ENCODE peak calls at places on chromosomes 16 and 17, in four cellular contexts. One of them, this sample, is unnamed.

GRCh38 chr17:13647551-13647950 is 45.8 kb upstream of the HS3ST3A1 start:
- DNase-seq in HCT116: no peak
- DNase-seq in Panc1: no peak
- DNase-seq in uterus: no peak
- DNase-seq in this sample: no peak

GRCh38 chr17:17467720-17468119 is 9.1 kb upstream of the MED9 start:
- DNase-seq in uterus: no peak
- DNase-seq in Panc1: no peak
- DNase-seq in HCT116: no peak
- DNase-seq in this sample: no peak

GRCh38 chr17:7348478-7349242 is 3.3 kb upstream of the KCTD11 start:
- DNase-seq in Panc1: no peak
- DNase-seq in uterus: no peak
- DNase-seq in HCT116: no peak
- DNase-seq in this sample: no peak

GRCh38 chr17:3127451-3127850 is at the start of gene OR1G1:
- DNase-seq in HCT116: no peak
- DNase-seq in Panc1: no peak
- DNase-seq in uterus: no peak
- DNase-seq in this sample: no peak

GRCh38 chr17:7867881-7868329 is 10.1 kb downstream of the CYB5D1 start:
- DNase-seq in uterus: no peak
- DNase-seq in Panc1: no peak
- DNase-seq in HCT116: no peak
- DNase-seq in this sample: no peak

GRCh38 chr17:31294231-31294630 is 2.8 kb downstream of the OMG start:
- DNase-seq in HCT116: no peak
- DNase-seq in uterus: no peak
- DNase-seq in Panc1: no peak
- DNase-seq in this sample: no peak

GRCh38 chr17:60224064-60224463 is 74.3 kb downstream of the CA4 start:
- DNase-seq in HCT116: no peak
- DNase-seq in Panc1: no peak
- DNase-seq in uterus: no peak
- DNase-seq in this sample: no peak

GRCh38 chr17:61689610-61690180 is 98.7 kb upstream of the NACA2 start:
- DNase-seq in uterus: no peak
- DNase-seq in HCT116: no peak
- DNase-seq in Panc1: no peak
- DNase-seq in this sample: peak; percentile 12

GRCh38 chr17:81371910-81372760 is 23.1 kb upstream of the BAHCC1 start:
- DNase-seq in HCT116: peak; percentile 35
- DNase-seq in uterus: no peak
- DNase-seq in Panc1: no peak
- DNase-seq in this sample: no peak

GRCh38 chr17:81417049-81417878 is 22.0 kb downstream of the BAHCC1 start:
- DNase-seq in HCT116: no peak
- DNase-seq in uterus: peak; percentile 65
- DNase-seq in Panc1: no peak
- DNase-seq in this sample: no peak

GRCh38 chr16:82302007-82302733 is 132.1 kb upstream of the MPHOSPH6 start:
- DNase-seq in Panc1: no peak
- DNase-seq in HCT116: no peak
- DNase-seq in uterus: no peak
- DNase-seq in this sample: no peak

GRCh38 chr16:10113248-10113647 is 69.0 kb downstream of the GRIN2A start:
- DNase-seq in Panc1: no peak
- DNase-seq in HCT116: no peak
- DNase-seq in uterus: no peak
- DNase-seq in this sample: no peak

GRCh38 chr16:31501226-31501965 is 6.8 kb downstream of the RUSF1 start:
- DNase-seq in Panc1: no peak
- DNase-seq in HCT116: no peak
- DNase-seq in uterus: no peak
- DNase-seq in this sample: no peak

GRCh38 chr16:62064173-62064572 is 27.9 kb upstream of the CDH8 start:
- DNase-seq in uterus: no peak
- DNase-seq in Panc1: no peak
- DNase-seq in HCT116: no peak
- DNase-seq in this sample: no peak

GRCh38 chr17:74610108-74610507 is 13.4 kb downstream of the CD300E start:
- DNase-seq in Panc1: no peak
- DNase-seq in HCT116: no peak
- DNase-seq in uterus: no peak
- DNase-seq in this sample: no peak

GRCh38 chr16:35706901-35707300 is 2247.5 kb downstream of the TP53TG3F start:
- DNase-seq in HCT116: no peak
- DNase-seq in uterus: no peak
- DNase-seq in Panc1: no peak
- DNase-seq in this sample: no peak

GRCh38 chr16:9351440-9351839 is 260.0 kb downstream of the HAPSTR1 start:
- DNase-seq in uterus: no peak
- DNase-seq in HCT116: peak; percentile 12
- DNase-seq in Panc1: no peak
- DNase-seq in this sample: no peak

GRCh38 chr17:56770427-56770826 is 63.3 kb downstream of the C17orf67 start:
- DNase-seq in uterus: no peak
- DNase-seq in HCT116: no peak
- DNase-seq in Panc1: no peak
- DNase-seq in this sample: no peak

GRCh38 chr16:48014349-48015135 is 141.3 kb downstream of the ABCC12 start:
- DNase-seq in HCT116: peak; percentile 63
- DNase-seq in Panc1: peak; percentile 38
- DNase-seq in uterus: no peak
- DNase-seq in this sample: peak; percentile 99

GRCh38 chr17:56074366-56074765 is 78.9 kb upstream of the ANKFN1 start:
- DNase-seq in HCT116: no peak
- DNase-seq in uterus: no peak
- DNase-seq in Panc1: no peak
- DNase-seq in this sample: no peak

GRCh38 chr17:36921131-36921851 is 16.0 kb upstream of the LHX1 start:
- DNase-seq in Panc1: peak; percentile 58
- DNase-seq in uterus: no peak
- DNase-seq in HCT116: peak; percentile 98
- DNase-seq in this sample: peak; percentile 97

GRCh38 chr17:78479369-78479768 is 97.8 kb downstream of the DNAH17 start:
- DNase-seq in Panc1: no peak
- DNase-seq in HCT116: no peak
- DNase-seq in uterus: no peak
- DNase-seq in this sample: no peak

GRCh38 chr17:31530391-31530990 is 139.0 kb downstream of the RAB11FIP4 start:
- DNase-seq in HCT116: no peak
- DNase-seq in uterus: peak; percentile 37
- DNase-seq in Panc1: no peak
- DNase-seq in this sample: no peak

GRCh38 chr16:66273644-66274334 is 92.7 kb upstream of the CDH5 start:
- DNase-seq in Panc1: no peak
- DNase-seq in HCT116: no peak
- DNase-seq in uterus: no peak
- DNase-seq in this sample: peak; percentile 42

GRCh38 chr17:78113804-78114785 is 14.5 kb downstream of the TMC6 start:
- DNase-seq in Panc1: no peak
- DNase-seq in HCT116: no peak
- DNase-seq in uterus: no peak
- DNase-seq in this sample: no peak

GRCh38 chr17:50276588-50277356 is 2.5 kb downstream of the TMEM92 start:
- DNase-seq in Panc1: no peak
- DNase-seq in uterus: no peak
- DNase-seq in HCT116: no peak
- DNase-seq in this sample: no peak

GRCh38 chr17:66564992-66565465 is 262.6 kb downstream of the PRKCA start:
- DNase-seq in Panc1: no peak
- DNase-seq in uterus: no peak
- DNase-seq in HCT116: no peak
- DNase-seq in this sample: no peak

GRCh38 chr17:81247339-81247990 is 8.3 kb downstream of the NDUFAF8 start:
- DNase-seq in Panc1: no peak
- DNase-seq in HCT116: no peak
- DNase-seq in uterus: no peak
- DNase-seq in this sample: no peak

GRCh38 chr17:73474370-73474988 is 162.7 kb upstream of the CDC42EP4 start:
- DNase-seq in uterus: peak; percentile 25
- DNase-seq in HCT116: peak; percentile 52
- DNase-seq in Panc1: peak; percentile 8
- DNase-seq in this sample: peak; percentile 67

GRCh38 chr16:7644171-7644570 is 311.5 kb downstream of the RBFOX1 start:
- DNase-seq in uterus: no peak
- DNase-seq in HCT116: no peak
- DNase-seq in Panc1: no peak
- DNase-seq in this sample: no peak

DNA sequence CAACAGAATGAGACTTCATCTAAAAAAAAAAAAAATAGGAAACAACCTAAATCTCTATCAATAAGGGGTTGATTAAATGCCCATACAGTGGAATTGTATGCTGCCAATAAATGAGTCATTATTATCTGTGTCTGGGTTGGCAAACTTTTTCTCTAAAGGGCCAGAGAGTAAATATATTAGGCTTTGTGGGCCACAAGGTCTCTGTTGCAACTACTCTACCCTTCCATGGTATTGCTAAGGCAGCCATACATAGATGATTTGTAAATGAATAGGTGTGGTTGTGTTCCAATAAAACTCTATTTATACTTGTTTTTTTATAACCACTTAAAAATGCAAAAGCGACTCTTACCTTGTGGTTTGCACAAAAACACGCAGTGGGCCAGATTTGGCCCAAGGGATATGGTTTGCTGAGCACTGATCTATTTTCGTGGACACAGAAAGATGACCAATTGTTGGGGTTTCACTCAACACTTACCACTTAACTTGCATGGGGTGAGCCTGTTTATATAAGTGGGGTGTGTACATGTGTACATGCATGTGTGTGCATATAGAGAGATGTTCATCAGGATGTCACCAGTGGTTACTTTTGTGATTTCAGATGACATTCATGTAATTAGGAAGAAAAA is 12.4 kb upstream of the IL4R start:
- DNase-seq in uterus: no peak
- DNase-seq in HCT116: no peak
- DNase-seq in Panc1: no peak
- DNase-seq in this sample: no peak
- H3K4me1 ChIP-seq in uterus: no peaks in the 10 kb centered on the region
- H3K4me1 ChIP-seq in HCT116: peaks cover 7% of the 10 kb centered on the region
- H3K4me1 ChIP-seq in Panc1: no peaks in the 10 kb centered on the region
- H3K4me1 ChIP-seq in this sample: no peaks in the 10 kb centered on the region

GRCh38 chr16:83389751-83390150 is 418.0 kb upstream of the HSBP1 start:
- DNase-seq in Panc1: no peak
- DNase-seq in HCT116: no peak
- DNase-seq in uterus: no peak
- DNase-seq in this sample: no peak

GRCh38 chr16:83397601-83398000 is 410.2 kb upstream of the HSBP1 start:
- DNase-seq in uterus: no peak
- DNase-seq in Panc1: no peak
- DNase-seq in HCT116: no peak
- DNase-seq in this sample: no peak

GRCh38 chr16:83392743-83393142 is 415.0 kb upstream of the HSBP1 start:
- DNase-seq in HCT116: no peak
- DNase-seq in uterus: no peak
- DNase-seq in Panc1: no peak
- DNase-seq in this sample: no peak

GRCh38 chr16:83390759-83391158 is 417.0 kb upstream of the HSBP1 start:
- DNase-seq in Panc1: no peak
- DNase-seq in uterus: no peak
- DNase-seq in HCT116: no peak
- DNase-seq in this sample: no peak

DNA sequence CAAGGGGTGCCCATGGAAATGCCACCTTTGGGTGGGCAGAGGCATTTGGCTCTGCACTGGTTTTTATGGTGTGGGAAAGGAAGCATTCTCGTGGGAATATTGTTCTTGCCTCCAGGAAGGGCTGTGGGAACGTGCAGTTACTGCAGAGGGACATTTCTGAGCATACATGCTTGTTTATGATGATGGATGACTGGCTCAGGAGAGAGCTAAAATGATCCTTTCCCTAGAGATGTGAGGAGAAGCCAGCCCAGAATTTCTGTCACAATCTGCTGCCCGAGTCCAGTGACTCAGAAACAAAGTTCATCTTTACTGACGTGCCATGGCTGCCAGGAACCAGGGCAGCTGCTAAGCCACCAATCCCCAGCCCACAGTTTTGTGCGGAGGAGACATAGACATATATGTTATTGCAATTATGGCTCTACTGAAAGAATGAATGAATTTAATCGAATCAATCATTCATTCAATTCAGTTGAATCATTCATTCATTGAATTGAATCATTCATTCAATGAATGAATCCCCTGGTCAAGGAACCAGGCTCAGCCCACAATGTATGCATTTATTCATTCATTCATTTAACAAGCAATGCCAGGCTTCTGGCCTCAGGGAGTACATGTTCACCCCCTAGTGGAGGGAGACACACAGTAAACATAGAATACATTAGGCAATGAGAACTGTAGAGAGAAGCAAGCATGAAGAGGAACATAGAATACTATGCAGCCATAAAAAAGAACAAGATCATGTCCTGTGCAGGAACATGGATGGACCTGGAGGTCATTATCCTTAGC is 414.4 kb upstream of the HSBP1 start:
- DNase-seq in uterus: no peak
- DNase-seq in Panc1: no peak
- DNase-seq in HCT116: no peak
- DNase-seq in this sample: no peak
- TF ChIP-seq CTCF in uterus: no peak
- TF ChIP-seq CTCF in Panc1: no peak
- TF ChIP-seq CTCF in HCT116: no peak
- TF ChIP-seq CTCF in this sample: peak; percentile 31

GRCh38 chr17:47781397-47781796 is 40.2 kb downstream of the OSBPL7 start:
- DNase-seq in uterus: no peak
- DNase-seq in Panc1: no peak
- DNase-seq in HCT116: no peak
- DNase-seq in this sample: no peak

GRCh38 chr17:47775181-47775580 is 42.1 kb downstream of the TBX21 start:
- DNase-seq in uterus: no peak
- DNase-seq in HCT116: no peak
- DNase-seq in Panc1: no peak
- DNase-seq in this sample: peak; percentile 13

GRCh38 chr17:47778184-47778635 is 43.4 kb downstream of the OSBPL7 start:
- DNase-seq in uterus: no peak
- DNase-seq in HCT116: no peak
- DNase-seq in Panc1: no peak
- DNase-seq in this sample: no peak

GRCh38 chr17:47776330-47777197 is 43.5 kb downstream of the TBX21 start:
- DNase-seq in uterus: no peak
- DNase-seq in Panc1: peak; percentile 17
- DNase-seq in HCT116: peak; percentile 54
- DNase-seq in this sample: no peak
- H3K27me3 ChIP-seq in uterus: no peaks in the 10 kb centered on the region
- H3K27me3 ChIP-seq in Panc1: peaks cover 8% of the 10 kb centered on the region
- H3K27me3 ChIP-seq in HCT116: peaks cover 22% of the 10 kb centered on the region
- H3K27me3 ChIP-seq in this sample: peaks cover 60% of the 10 kb centered on the region

GRCh38 chr16:3876160-3876559 is 4.4 kb downstream of the CREBBP start:
- DNase-seq in Panc1: no peak
- DNase-seq in HCT116: no peak
- DNase-seq in uterus: no peak
- DNase-seq in this sample: no peak
- H3K4me1 ChIP-seq in Panc1: peaks cover 60% of the 10 kb centered on the region
- H3K4me1 ChIP-seq in HCT116: peaks cover 31% of the 10 kb centered on the region
- H3K4me1 ChIP-seq in uterus: peaks cover 37% of the 10 kb centered on the region
- H3K4me1 ChIP-seq in this sample: peaks cover 10% of the 10 kb centered on the region

This sample was measured in foreskin keratinocyte.